ENCODE peak calls at places on chromosomes 16 and 17, in eight cellular contexts. T, F, A, O, V, Y, B and Q are unnamed samples.

GRCh38 chr17:79842656-79843474 is 3.6 kb upstream of the CBX4 start:
- DNase-seq in T (no peak), Y (peak), A (no peak), B (no peak), O (no peak), F (no peak), V (no peak), Q (no peak)

GRCh38 chr17:75998327-75998795 is 2.3 kb upstream of the CDK3 start:
- DNase-seq in O (no peak), F (no peak), V (no peak), A (no peak), B (no peak), Y (peak), T (no peak), Q (no peak)

GRCh38 chr16:72626623-72627022 is 421.3 kb downstream of the ZFHX3 start:
- DNase-seq in T (no peak), V (no peak), F (no peak), B (no peak), A (no peak), Y (no peak), O (no peak), Q (no peak)

GRCh38 chr17:7967751-7968150 is 34.7 kb upstream of the GUCY2D start:
- DNase-seq in A (no peak), F (no peak), Y (no peak), T (no peak), B (no peak), O (no peak), V (no peak), Q (no peak)

GRCh38 chr16:13316008-13316407 is 414.6 kb downstream of the SHISA9 start:
- DNase-seq in F (no peak), A (no peak), V (no peak), B (no peak), Y (no peak), O (no peak), T (no peak), Q (no peak)

GRCh38 chr17:10875984-10876555 is 38.2 kb upstream of the PIRT start:
- DNase-seq in O (peak), T (peak), F (peak), A (no peak), Y (peak), B (peak), V (peak), Q (peak)

GRCh38 chr17:8062807-8063483 is 24.1 kb downstream of the ALOX15B start:
- DNase-seq in B (peak), A (no peak), V (no peak), Y (no peak), O (no peak), F (no peak), T (no peak), Q (no peak)

GRCh38 chr17:83201206-83202001 is 122.0 kb downstream of the METRNL start:
- DNase-seq in O (peak), A (peak), B (no peak), V (no peak), F (no peak), Y (peak), T (peak), Q (no peak)

GRCh38 chr16:68074850-68075249 is 10.3 kb upstream of the NFATC3 start:
- DNase-seq in O (peak), Y (peak), A (no peak), T (no peak), F (no peak), B (no peak), V (peak), Q (peak)

GRCh38 chr17:3894927-3895343 is 2.1 kb upstream of the CAMKK1 start:
- DNase-seq in T (peak), B (no peak), Y (peak), O (peak), V (no peak), F (no peak), A (peak), Q (no peak)

GRCh38 chr17:72151565-72152391 is 31.0 kb downstream of the SOX9 start:
- DNase-seq in B (peak), A (peak), O (peak), Y (peak), F (peak), T (peak), V (no peak), Q (no peak)

GRCh38 chr17:71978435-71978834 is 142.4 kb upstream of the SOX9 start:
- DNase-seq in O (no peak), T (no peak), Y (no peak), V (no peak), B (no peak), F (no peak), A (no peak), Q (no peak)

GRCh38 chr17:78276499-78276898 is 45.1 kb downstream of the TMEM235 start:
- DNase-seq in T (no peak), A (no peak), O (no peak), B (no peak), F (no peak), V (no peak), Y (peak), Q (no peak)

GRCh38 chr16:66014221-66014620 is 352.3 kb upstream of the CDH5 start:
- DNase-seq in Y (no peak), O (no peak), V (no peak), B (no peak), F (no peak), A (no peak), T (no peak), Q (no peak)

GRCh38 chr16:85652431-85653221 is 36.1 kb downstream of the GINS2 start:
- DNase-seq in V (no peak), A (no peak), B (peak), Y (peak), O (peak), F (no peak), T (no peak), Q (no peak)

GRCh38 chr17:44097110-44097810 is 26.2 kb downstream of the HDAC5 start:
- DNase-seq in V (no peak), A (no peak), O (peak), B (peak), Y (no peak), T (no peak), F (no peak), Q (no peak)

GRCh38 chr17:31202968-31203367 is 94.1 kb downstream of the OMG start:
- DNase-seq in B (no peak), V (no peak), Y (no peak), A (no peak), T (no peak), F (no peak), O (no peak), Q (no peak)

GRCh38 chr16:52372313-52372712 is 174.6 kb downstream of the TOX3 start:
- DNase-seq in B (no peak), O (peak), F (no peak), V (no peak), Y (no peak), T (no peak), A (no peak), Q (no peak)

GRCh38 chr16:4091638-4092037 is 24.6 kb downstream of the ADCY9 start:
- DNase-seq in Y (peak), F (no peak), O (no peak), B (no peak), A (no peak), V (no peak), T (no peak), Q (no peak)

GRCh38 chr16:72013888-72014538 is 5.5 kb downstream of the DHODH start:
- DNase-seq in B (peak), T (no peak), O (no peak), A (no peak), Y (no peak), F (no peak), V (no peak), Q (no peak)

GRCh38 chr17:62792122-62792800 is 15.9 kb downstream of the MARCHF10 start:
- DNase-seq in V (no peak), F (peak), B (no peak), A (no peak), T (no peak), Y (no peak), O (no peak), Q (no peak)

GRCh38 chr17:44451016-44451415 is 52.2 kb downstream of the GPATCH8 start:
- DNase-seq in O (no peak), T (no peak), F (no peak), V (no peak), Y (no peak), B (no peak), A (no peak), Q (no peak)

GRCh38 chr16:16004314-16004749 is 54.9 kb downstream of the ABCC1 start:
- DNase-seq in O (no peak), F (no peak), A (no peak), B (no peak), V (no peak), T (no peak), Y (no peak), Q (no peak)

GRCh38 chr17:75265614-75266314 is 4.1 kb downstream of the MRPS7 start:
- DNase-seq in V (no peak), O (no peak), Y (no peak), F (no peak), A (no peak), B (no peak), T (no peak), Q (no peak)

GRCh38 chr17:41345992-41346391 is 4.6 kb downstream of the KRT33A start:
- DNase-seq in A (no peak), O (no peak), V (no peak), B (no peak), Y (no peak), F (no peak), T (no peak), Q (no peak)

GRCh38 chr16:89478576-89479221 is 11.7 kb downstream of the ANKRD11 start:
- DNase-seq in A (no peak), Y (no peak), B (no peak), F (no peak), T (no peak), O (no peak), V (no peak), Q (no peak)
- TF ChIP-seq POLR2AphosphoS5 in A (no peak), Y (no peak), B (no peak), F (no peak), T (no peak), O (no peak), V (no peak), Q (no peak)

GRCh38 chr16:79600636-79601091 is at the start of gene MAF:
- DNase-seq in O (peak), F (no peak), T (peak), B (peak), A (peak), Y (peak), V (peak), Q (no peak)
- TF ChIP-seq POLR2AphosphoS5 in O (peak), F (no peak), T (peak), B (no peak), A (peak), Y (peak), V (no peak), Q (no peak)

DNA sequence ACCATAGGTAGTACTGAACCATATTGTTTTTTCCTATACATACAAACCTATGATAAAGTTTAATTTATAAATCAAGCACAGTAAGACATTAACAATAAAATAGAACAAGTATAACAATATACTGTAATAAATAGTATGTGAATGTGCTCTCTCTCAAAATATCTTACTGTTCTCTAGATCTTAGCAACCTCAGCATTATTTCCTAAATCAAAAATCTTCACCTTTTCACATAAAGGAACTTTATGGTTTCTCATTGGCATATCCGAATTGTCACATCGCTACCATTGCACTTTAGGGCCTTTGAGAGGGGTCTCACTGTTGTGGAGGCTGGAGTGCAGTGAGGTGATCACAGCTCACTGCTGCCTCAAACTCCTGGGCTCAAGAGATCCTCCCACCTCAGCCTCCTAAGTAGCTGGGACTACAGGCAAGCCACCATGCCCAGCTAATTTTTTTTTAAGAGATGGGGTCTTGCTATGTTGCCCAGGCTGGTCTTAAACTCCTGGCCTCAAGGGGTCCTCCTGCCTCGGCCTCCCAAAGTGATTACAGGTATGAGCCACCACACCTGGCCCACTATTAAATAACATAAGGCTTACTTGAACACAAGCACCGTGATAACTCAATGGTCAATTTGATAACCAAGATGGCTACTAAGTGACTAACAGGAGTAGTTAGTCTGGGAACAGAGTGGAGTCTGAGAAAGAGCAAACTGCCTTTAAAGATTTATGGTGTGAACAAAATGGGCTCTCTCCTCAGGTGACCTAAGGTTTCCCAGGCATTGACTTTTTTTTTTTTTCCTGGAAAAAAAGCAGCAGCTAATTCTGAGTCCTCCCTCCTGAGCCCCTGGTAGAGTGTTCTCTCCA is 2.9 kb upstream of the TMEM97 start:
- DNase-seq in B (peak), F (no peak), A (no peak), Y (no peak), O (no peak), T (no peak), V (no peak), Q (no peak)
- TF ChIP-seq POLR2AphosphoS5 in B (no peak), F (no peak), A (no peak), Y (no peak), O (no peak), T (no peak), V (no peak), Q (no peak)

DNA sequence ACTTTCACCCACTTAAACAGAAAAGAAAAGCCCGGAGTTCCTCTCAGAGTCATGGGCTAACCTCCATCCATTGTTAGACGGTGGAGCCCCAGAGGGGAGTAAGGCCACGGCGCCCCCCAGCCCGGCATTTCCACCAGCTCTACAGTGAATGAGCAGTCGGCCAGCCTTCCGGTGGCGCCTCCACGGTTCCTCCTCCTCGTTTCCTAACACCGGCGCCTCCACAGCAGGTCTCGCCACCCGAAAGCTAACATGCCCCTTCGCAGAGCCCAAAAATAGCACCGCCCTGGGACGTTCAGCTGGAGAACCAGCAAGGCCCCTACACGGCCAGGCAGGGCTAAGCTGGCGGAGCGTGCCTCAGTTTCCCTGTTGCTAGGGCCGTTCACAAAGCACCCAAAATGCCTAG is 858 bp downstream of the MMD start:
- DNase-seq in T (peak), A (peak), V (no peak), O (peak), B (peak), F (no peak), Y (peak), Q (no peak)
- TF ChIP-seq POLR2AphosphoS5 in T (no peak), A (no peak), V (no peak), O (no peak), B (no peak), F (no peak), Y (no peak), Q (no peak)

DNA sequence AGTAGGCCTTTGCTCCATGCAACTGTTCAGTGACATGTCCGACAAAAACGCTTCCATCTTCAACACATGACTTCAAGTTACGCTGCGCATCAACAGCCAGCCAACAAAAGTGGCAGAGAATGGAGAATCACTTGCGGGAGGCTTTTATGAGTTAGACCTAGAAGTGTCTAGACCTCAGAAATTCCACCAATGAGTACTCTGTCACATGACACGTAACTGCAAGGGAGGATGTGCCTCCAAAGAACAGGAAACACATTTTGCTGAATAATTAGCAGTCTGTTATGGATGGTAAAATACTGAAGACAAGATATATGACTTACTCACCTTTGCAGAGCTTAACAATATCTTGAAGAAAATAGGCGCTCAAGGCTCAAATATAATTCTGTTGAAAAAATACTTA is 62.1 kb downstream of the MYO1D start:
- DNase-seq in B (no peak), O (no peak), F (no peak), A (no peak), Y (no peak), V (no peak), T (no peak), Q (no peak)
- TF ChIP-seq POLR2AphosphoS5 in B (no peak), O (no peak), F (no peak), A (no peak), Y (no peak), V (no peak), T (no peak), Q (no peak)